ENCODE peak calls at places on chromosomes 3 and 15, in four cellular contexts. K is stimulated activated naive B cell treated with anti-CD40 and anti-IgM and Interleukin-4, amounts not matched to agents 10 μg/mL and 1 μg/mL and 100 μg/mL, for 72 hours; E is right atrium auricular region; G is NT2/D1. Z is an unnamed sample.

GRCh38 chr3:193132923-193133463 is 108.0 kb upstream of the PLAAT1 start:
- DNase-seq in K (no peak), E (no peak), G (no peak), Z (no peak)

GRCh38 chr3:171168086-171168485 is 141.6 kb upstream of the SLC2A2 start:
- DNase-seq in K (no peak), E (no peak), G (peak), Z (peak)

GRCh38 chr3:112582242-112582874 is 20.5 kb downstream of the SLC35A5 start:
- DNase-seq in K (no peak), E (no peak), G (peak), Z (no peak)

GRCh38 chr3:17478673-17479072 is 263.8 kb downstream of the TBC1D5 start:
- DNase-seq in K (no peak), E (no peak), G (no peak), Z (no peak)

GRCh38 chr3:141050913-141051632 is at the start of gene SPSB4:
- DNase-seq in K (peak), E (no peak), G (peak), Z (peak)

GRCh38 chr15:99331366-99331765 is 80.1 kb downstream of the LRRC28 start:
- DNase-seq in K (no peak), E (no peak), G (no peak), Z (no peak)

GRCh38 chr3:113157408-113157980 is 53.9 kb upstream of the BOC start:
- DNase-seq in K (no peak), E (no peak), G (no peak), Z (no peak)

GRCh38 chr3:49422379-49423248 is at the start of gene AMT:
- DNase-seq in K (no peak), E (no peak), G (peak), Z (peak)

GRCh38 chr3:157499342-157499963 is 3.8 kb downstream of the VEPH1 start:
- DNase-seq in K (no peak), E (no peak), G (peak), Z (peak)

Z was measured in H7.